ENCODE peak calls at places on chromosomes 5 and 9, in six cellular contexts. X is prostate gland, Z is GM23338, G is suprapubic skin, S is HL-60, F is SK-N-SH. Q is an unnamed sample.

GRCh38 chr9:21789541-21790037 is 12.8 kb upstream of the MTAP start:
- DNase-seq in X (peak), Z (peak), G (no peak), S (peak), F (peak), Q (peak)

GRCh38 chr9:135604437-135605237 is 34.7 kb downstream of the GLT6D1 start:
- DNase-seq in X (peak), Z (no peak), G (peak), S (no peak), F (peak), Q (no peak)

GRCh38 chr9:93092171-93092991 is 3.6 kb upstream of the CARD19 start:
- DNase-seq in X (no peak), Z (no peak), G (peak), S (no peak), F (no peak), Q (no peak)

GRCh38 chr5:1665231-1665630 is 134.4 kb downstream of the MRPL36 start:
- DNase-seq in X (no peak), Z (no peak), G (no peak), S (no peak), F (peak), Q (no peak)

GRCh38 chr5:132266836-132267160 is 9.3 kb downstream of the PDLIM4 start:
- DNase-seq in X (no peak), Z (no peak), G (no peak), S (no peak), F (no peak), Q (no peak)

GRCh38 chr5:82413302-82414042 is 135.3 kb upstream of the RPS23 start:
- DNase-seq in X (no peak), Z (no peak), G (no peak), S (no peak), F (no peak), Q (no peak)

GRCh38 chr5:14180437-14180836 is 37.3 kb downstream of the TRIO start:
- DNase-seq in X (no peak), Z (no peak), G (no peak), S (no peak), F (no peak), Q (no peak)

GRCh38 chr5:138778234-138778633 is 25.0 kb downstream of the CTNNA1 start:
- DNase-seq in X (no peak), Z (no peak), G (no peak), S (no peak), F (no peak), Q (no peak)

GRCh38 chr5:68711311-68712200 is 382.3 kb upstream of the SLC30A5 start:
- DNase-seq in X (no peak), Z (no peak), G (no peak), S (no peak), F (no peak), Q (no peak)

GRCh38 chr5:168941901-168942300 is 359.0 kb downstream of the SLIT3 start:
- DNase-seq in X (no peak), Z (peak), G (no peak), S (no peak), F (peak), Q (no peak)

GRCh38 chr5:143340891-143341685 is 62.4 kb downstream of the NR3C1 start:
- DNase-seq in X (no peak), Z (no peak), G (no peak), S (no peak), F (no peak), Q (peak)

GRCh38 chr5:52896524-52897237 is 92.5 kb upstream of the ITGA2 start:
- DNase-seq in X (no peak), Z (no peak), G (no peak), S (no peak), F (no peak), Q (no peak)

GRCh38 chr9:99403371-99403770 is 181.3 kb downstream of the SEC61B start:
- DNase-seq in X (no peak), Z (no peak), G (no peak), S (no peak), F (no peak), Q (no peak)

GRCh38 chr5:32308951-32309350 is 3.8 kb downstream of the MTMR12 start:
- DNase-seq in X (no peak), Z (no peak), G (no peak), S (no peak), F (no peak), Q (no peak)

GRCh38 chr5:32309766-32310165 is 3.0 kb downstream of the MTMR12 start:
- DNase-seq in X (no peak), Z (no peak), G (no peak), S (no peak), F (no peak), Q (no peak)

GRCh38 chr5:32312194-32312681 is 501 bp downstream of the MTMR12 start:
- DNase-seq in X (peak), Z (peak), G (peak), S (peak), F (peak), Q (peak)

GRCh38 chr5:32312682-32313523 is at the start of gene MTMR12:
- DNase-seq in X (peak), Z (peak), G (peak), S (peak), F (peak), Q (peak)

DNA sequence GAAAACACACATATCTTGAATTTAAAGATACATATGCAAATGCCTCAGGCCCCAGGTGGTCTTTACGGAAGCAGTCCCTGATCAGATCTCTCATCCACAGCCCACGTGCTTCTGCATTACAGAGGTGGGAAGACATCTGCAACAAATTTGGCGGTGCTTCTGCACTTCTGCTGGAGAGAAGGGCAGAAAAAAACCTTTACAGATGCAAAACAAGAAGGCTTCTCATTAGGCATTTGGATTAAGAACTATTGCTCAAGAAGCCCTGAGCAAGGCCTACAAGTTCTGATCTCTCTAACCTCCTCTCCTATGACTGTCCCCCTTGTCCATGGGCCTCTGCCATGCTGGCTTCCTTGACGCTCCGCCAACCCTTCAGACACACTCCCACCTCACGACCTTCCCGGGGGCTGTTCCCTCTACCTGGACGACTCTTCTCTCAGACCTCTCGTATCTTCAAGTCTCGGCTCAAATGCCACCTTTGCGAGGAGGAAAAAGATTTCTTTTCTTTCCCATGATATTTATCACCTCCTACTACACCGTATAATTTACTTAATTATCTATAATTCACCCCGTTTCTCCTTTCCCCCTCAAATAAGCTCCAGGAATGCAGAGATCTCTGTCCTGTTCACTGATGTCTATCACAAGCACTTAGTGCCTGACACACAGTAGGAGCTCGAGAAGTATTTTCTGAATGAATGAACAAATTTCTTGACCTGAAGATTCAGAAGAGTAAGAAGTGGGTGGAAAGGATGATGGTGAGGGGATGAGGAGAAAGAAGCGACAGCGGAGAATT is 1.1 kb downstream of the MTMR12 start:
- DNase-seq in X (no peak), Z (peak), G (no peak), S (no peak), F (peak), Q (no peak)
- TF ChIP-seq POLR2AphosphoS5 in X (no peak), Z (no peak), G (no peak), S (no peak), F (no peak), Q (no peak)

DNA sequence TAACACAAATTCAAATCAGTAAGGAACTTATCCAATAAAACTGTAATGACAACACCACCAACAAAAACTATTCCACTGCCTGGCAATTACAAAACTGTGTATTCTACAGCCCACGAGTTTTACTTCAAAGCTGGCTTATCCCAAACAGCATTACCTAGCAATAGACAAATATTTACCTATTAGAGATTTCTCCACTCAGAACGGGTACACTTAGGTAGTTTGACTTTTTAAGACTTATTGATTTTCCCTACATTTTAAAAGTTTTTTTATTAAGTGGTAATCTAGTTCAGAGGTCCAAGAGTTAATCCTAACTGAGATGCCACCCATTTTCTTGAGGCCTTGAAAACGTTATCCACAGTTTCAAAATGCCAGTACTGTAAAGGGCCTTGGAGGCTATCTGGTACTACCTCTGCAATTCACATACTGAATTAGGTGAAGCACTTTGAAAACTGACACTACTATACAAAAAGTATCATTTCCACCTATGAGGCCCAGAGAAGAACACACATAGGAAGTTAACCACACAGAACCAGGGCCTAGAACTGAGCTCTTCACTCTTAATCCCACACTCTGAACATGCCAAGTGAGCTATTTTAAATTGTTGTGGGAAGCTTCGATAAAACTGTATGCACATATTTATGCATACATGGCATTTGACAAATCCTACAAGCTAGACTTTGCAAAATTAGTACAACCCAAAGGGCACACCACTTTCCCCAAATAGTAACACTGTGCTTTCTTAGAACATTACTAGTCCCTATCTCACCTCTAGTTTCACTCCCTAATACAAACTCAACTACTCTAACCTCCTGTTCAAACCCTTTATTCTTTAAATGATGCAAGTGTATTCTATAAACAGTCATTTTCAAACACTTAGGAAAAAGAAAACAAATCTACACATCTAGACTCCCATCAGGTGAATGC is 2.1 kb downstream of the NADK2 start:
- DNase-seq in X (no peak), Z (no peak), G (no peak), S (no peak), F (no peak), Q (no peak)
- TF ChIP-seq POLR2AphosphoS5 in X (peak), Z (no peak), G (no peak), S (no peak), F (no peak), Q (no peak)

DNA sequence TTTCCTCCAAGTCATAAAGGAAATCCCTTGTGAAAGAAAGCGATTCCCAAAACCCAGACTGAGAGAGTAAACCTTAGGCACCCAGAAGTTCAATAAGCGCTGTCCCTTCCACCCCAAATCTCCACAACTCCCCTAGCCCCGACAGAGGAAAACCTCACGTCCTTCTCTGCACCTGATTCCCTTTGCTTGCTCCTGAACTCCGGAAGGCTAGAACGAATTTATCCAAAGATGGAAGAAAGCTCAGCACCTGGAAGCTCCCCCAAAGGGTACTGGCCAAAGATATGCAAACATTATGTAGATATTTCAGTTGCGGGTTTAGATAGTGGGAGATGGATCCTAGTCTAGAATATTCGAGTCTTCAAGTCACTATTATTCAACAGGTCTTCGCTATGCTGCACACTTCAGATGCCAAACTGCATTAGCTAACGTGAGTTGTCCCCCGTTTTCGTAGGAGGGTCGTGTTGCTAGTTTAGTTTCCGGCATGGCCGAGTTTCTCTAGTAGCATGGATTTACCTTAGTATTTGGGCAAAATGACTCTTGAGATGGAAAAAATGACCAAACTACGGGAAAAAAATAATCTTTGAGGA is 27.7 kb downstream of the NR2F1 start:
- DNase-seq in X (no peak), Z (peak), G (no peak), S (no peak), F (no peak), Q (no peak)
- TF ChIP-seq POLR2AphosphoS5 in X (no peak), Z (no peak), G (no peak), S (no peak), F (no peak), Q (no peak)

GRCh38 chr5:172868924-172869565 is 35.0 kb downstream of the ERGIC1 start:
- DNase-seq in X (peak), Z (no peak), G (peak), S (no peak), F (peak), Q (peak)
- TF ChIP-seq POLR2AphosphoS5 in X (peak), Z (no peak), G (peak), S (no peak), F (peak), Q (peak)

Q was measured in endothelial cell of umbilical vein.